ENCODE peak calls at places on chromosomes 5 and 9, in six cellular contexts. P is endothelial cell of umbilical vein, K is GM12878, M is mammary epithelial cell, J is neural progenitor cell, H is neuronal stem cell. O is an unnamed sample.

GRCh38 chr9:114287001-114287762 is 35.7 kb upstream of the ORM1 start:
- DNase-seq in P (no peak), K (no peak), M (no peak), J (no peak), H (no peak), O (no peak)

GRCh38 chr5:33509036-33509435 is 68.3 kb downstream of the TARS1 start:
- DNase-seq in P (no peak), K (no peak), M (no peak), J (no peak), H (no peak), O (no peak)

GRCh38 chr5:150485770-150486401 is 22.0 kb upstream of the NDST1 start:
- DNase-seq in P (peak; percentile 53), K (no peak), M (no peak), J (peak; percentile 81), H (peak; percentile 67), O (peak; percentile 43)

GRCh38 chr9:136713555-136713949 is 1.2 kb downstream of the DIPK1B start:
- DNase-seq in P (peak; percentile 75), K (no peak), M (no peak), J (no peak), H (no peak), O (no peak)

GRCh38 chr5:101515721-101516120 is 612.6 kb upstream of the ST8SIA4 start:
- DNase-seq in P (no peak), K (no peak), M (no peak), J (no peak), H (no peak), O (no peak)

GRCh38 chr9:126705767-126706697 is 92.3 kb downstream of the LMX1B start:
- DNase-seq in P (peak; percentile 28), K (no peak), M (peak; percentile 52), J (peak; percentile 57), H (no peak), O (peak; percentile 59)

GRCh38 chr5:122172207-122172606 is 42.9 kb downstream of the ZNF474 start:
- DNase-seq in P (no peak), K (no peak), M (no peak), J (no peak), H (no peak), O (no peak)

GRCh38 chr9:6538666-6539071 is 106.9 kb downstream of the GLDC start:
- DNase-seq in P (no peak), K (no peak), M (peak; percentile 91), J (no peak), H (no peak), O (no peak)

GRCh38 chr5:443239-444151 is 519 bp downstream of the EXOC3 start:
- DNase-seq in P (peak; percentile 9), K (no peak), M (no peak), J (no peak), H (no peak), O (no peak)

GRCh38 chr9:107487521-107488399 is 1.8 kb downstream of the KLF4 start:
- DNase-seq in P (peak; percentile 72), K (no peak), M (no peak), J (peak; percentile 85), H (peak; percentile 69), O (peak; percentile 79)

GRCh38 chr5:132501961-132502931 is 11.7 kb upstream of the IRF1 start:
- DNase-seq in P (no peak), K (no peak), M (no peak), J (no peak), H (no peak), O (no peak)

GRCh38 chr9:115022760-115023434 is 92.5 kb upstream of the TNFSF8 start:
- DNase-seq in P (no peak), K (no peak), M (peak; percentile 84), J (no peak), H (no peak), O (peak; percentile 55)

GRCh38 chr5:62732677-62733121 is 154.1 kb downstream of the LRRC70 start:
- DNase-seq in P (no peak), K (no peak), M (peak; percentile 75), J (no peak), H (no peak), O (peak; percentile 23)

GRCh38 chr9:97052735-97053134 is 13.8 kb upstream of the CTSV start:
- DNase-seq in P (no peak), K (no peak), M (no peak), J (no peak), H (no peak), O (no peak)

GRCh38 chr5:117236941-117237340 is 662.3 kb upstream of the SEMA6A start:
- DNase-seq in P (no peak), K (no peak), M (no peak), J (no peak), H (no peak), O (no peak)

GRCh38 chr5:10331341-10331796 is 22.1 kb upstream of the MARCHF6 start:
- DNase-seq in P (no peak), K (no peak), M (no peak), J (no peak), H (no peak), O (peak; percentile 63)

GRCh38 chr9:4762108-4762888 is 21.3 kb upstream of the AK3 start:
- DNase-seq in P (peak; percentile 76), K (peak; percentile 81), M (peak; percentile 66), J (peak; percentile 81), H (peak; percentile 66), O (peak; percentile 85)

GRCh38 chr5:56520951-56521350 is 287.8 kb upstream of the ANKRD55 start:
- DNase-seq in P (no peak), K (no peak), M (no peak), J (no peak), H (no peak), O (no peak)

GRCh38 chr9:137764981-137765380 is 112.6 kb upstream of the CACNA1B start:
- DNase-seq in P (no peak), K (no peak), M (no peak), J (no peak), H (no peak), O (no peak)

GRCh38 chr9:15404171-15404570 is 18.5 kb upstream of the SNAPC3 start:
- DNase-seq in P (no peak), K (no peak), M (no peak), J (no peak), H (no peak), O (no peak)

GRCh38 chr5:132383261-132383660 is 13.8 kb downstream of the SLC22A5 start:
- DNase-seq in P (no peak), K (no peak), M (no peak), J (no peak), H (no peak), O (no peak)

GRCh38 chr9:83151627-83152137 is 88.7 kb upstream of the RASEF start:
- DNase-seq in P (no peak), K (no peak), M (no peak), J (no peak), H (no peak), O (no peak)
- H3K4me1 ChIP-seq in P (no peaks in the 10 kb centered on the region), K (peaks cover 12% of the 10 kb centered on the region), M (peaks cover 23% of the 10 kb centered on the region), J (no peaks in the 10 kb centered on the region), H (no peaks in the 10 kb centered on the region), O (peaks cover 14% of the 10 kb centered on the region)

DNA sequence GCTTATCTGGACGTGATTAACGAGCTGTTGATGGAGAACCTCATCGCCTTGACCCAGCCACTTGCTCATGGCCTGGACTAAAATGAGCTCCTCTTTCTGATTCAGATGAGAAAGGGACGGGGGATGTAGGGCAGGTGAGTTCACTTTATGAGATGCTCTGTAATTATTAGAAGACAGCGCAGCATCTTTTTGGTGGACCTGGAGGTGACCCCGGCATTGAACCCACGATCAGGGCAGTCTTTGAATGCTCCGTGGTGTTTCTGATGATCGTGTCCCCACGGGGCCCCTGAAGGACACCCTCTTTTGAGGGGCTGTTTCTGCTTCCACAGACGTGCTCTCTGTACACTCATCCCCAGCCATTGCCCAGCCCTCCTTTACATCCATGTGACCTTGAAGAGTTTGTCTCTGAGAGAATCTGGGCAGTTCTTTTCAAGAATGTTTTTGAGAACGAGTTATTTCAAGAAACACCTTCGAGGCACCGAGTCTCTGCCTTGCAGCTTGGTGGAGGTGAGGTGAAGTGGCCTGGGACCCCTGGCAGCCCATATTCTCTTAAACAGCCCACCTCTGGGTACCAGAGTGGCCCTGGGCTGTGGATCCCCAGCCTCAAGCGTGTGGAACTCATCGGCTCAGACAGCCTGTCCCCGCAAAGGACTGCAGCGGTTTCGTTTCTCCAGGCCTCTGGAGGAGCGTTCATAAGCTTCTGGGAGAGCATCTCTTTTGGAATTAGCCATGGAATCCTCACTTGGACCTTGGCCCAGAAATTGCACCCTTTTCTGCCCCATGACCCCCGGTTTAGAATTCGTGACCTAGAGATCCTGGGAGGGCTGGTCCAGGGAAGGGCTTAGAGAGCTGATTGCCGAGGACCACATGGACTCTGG is 50.3 kb downstream of the COL5A1 start:
- DNase-seq in P (no peak), K (no peak), M (no peak), J (no peak), H (no peak), O (no peak)
- H3K36me3 ChIP-seq in P (no peaks in the 10 kb centered on the region), K (no peaks in the 10 kb centered on the region), M (no peaks in the 10 kb centered on the region), J (no peaks in the 10 kb centered on the region), H (no peaks in the 10 kb centered on the region), O (no peaks in the 10 kb centered on the region)

GRCh38 chr5:111447822-111448221 is 64.5 kb downstream of the STARD4 start:
- DNase-seq in P (peak; percentile 10), K (no peak), M (no peak), J (peak; percentile 48), H (peak; percentile 6), O (no peak)
- H3K4me2 ChIP-seq in P (no peak overlapping the region), K (no peak overlapping the region), M (no peak overlapping the region), J (peak overlapping the region; percentile 69), H (no peak overlapping the region), O (no peak overlapping the region)

GRCh38 chr9:14238518-14238917 is 75.4 kb downstream of the NFIB start:
- DNase-seq in P (peak; percentile 98), K (no peak), M (peak; percentile 88), J (peak; percentile 15), H (peak; percentile 20), O (peak; percentile 91)
- H3K4me1 ChIP-seq in P (peaks cover 71% of the 10 kb centered on the region), K (no peaks in the 10 kb centered on the region), M (peaks cover 36% of the 10 kb centered on the region), J (no peaks in the 10 kb centered on the region), H (peaks cover 5% of the 10 kb centered on the region), O (peaks cover 31% of the 10 kb centered on the region)

GRCh38 chr9:90884178-90884577 is 82.6 kb downstream of the SYK start:
- DNase-seq in P (no peak), K (no peak), M (no peak), J (no peak), H (no peak), O (no peak)
- H3K36me3 ChIP-seq in P (no peaks in the 10 kb centered on the region), K (peaks cover 20% of the 10 kb centered on the region), M (no peaks in the 10 kb centered on the region), J (no peaks in the 10 kb centered on the region), H (no peaks in the 10 kb centered on the region), O (no peaks in the 10 kb centered on the region)

DNA sequence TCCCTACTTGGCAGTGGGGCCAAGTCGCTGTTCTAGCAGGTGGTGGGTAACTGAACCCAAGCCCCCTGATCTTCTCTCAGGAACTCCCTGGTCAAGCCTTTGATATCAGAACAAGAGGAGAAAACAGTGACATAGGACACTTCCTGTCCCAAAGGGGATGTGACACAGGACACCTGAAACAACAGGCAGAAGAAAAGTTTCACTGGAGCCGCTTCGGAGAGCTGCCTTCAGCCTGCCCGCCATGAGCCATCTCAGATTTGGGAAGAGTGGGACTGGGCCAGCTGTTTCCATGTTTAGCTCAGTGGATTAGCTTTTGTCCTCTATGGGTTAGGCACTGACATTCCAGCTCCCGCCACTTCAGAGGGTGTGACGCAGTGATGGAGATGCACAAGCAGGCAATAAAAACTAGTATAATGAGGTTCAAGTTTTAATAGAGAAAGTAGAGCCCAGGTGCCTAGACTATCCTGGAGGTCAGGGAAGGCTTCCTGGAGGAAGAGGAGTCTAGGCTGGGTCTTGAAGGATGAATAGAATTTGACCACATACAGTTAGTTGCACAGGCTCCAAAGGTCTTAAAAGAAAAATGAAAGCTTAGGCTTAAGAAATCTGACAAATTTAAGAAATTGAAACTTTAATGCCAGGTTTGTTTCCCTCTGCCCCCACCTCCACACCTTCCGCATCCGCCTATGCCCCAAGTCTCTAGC is 104.1 kb upstream of the SPRY4 start:
- DNase-seq in P (no peak), K (no peak), M (no peak), J (no peak), H (no peak), O (no peak)
- H3K4me2 ChIP-seq in P (no peak overlapping the region), K (no peak overlapping the region), M (no peak overlapping the region), J (no peak overlapping the region), H (no peak overlapping the region), O (no peak overlapping the region)